ENCODE peak calls at places on chromosomes 2 and 18, in nine cellular contexts. One of them, this sample, is unnamed. For H3K4me1, the result is how much of the 10 kb centered on the place peaks cover.

GRCh38 chr2:20177556-20178403 is 47.1 kb downstream of the SDC1 start:
- DNase-seq in PC-3: no peak
- DNase-seq in iPS DF 6.9: no peak
- DNase-seq in fibroblast of lung: no peak
- DNase-seq in aorta: no peak
- DNase-seq in right cardiac atrium: no peak
- DNase-seq in A549: no peak
- DNase-seq in mesendoderm: no peak
- DNase-seq in prostate gland: no peak
- DNase-seq in this sample: no peak

GRCh38 chr2:216372761-216373291 is 543 bp upstream of the MARCHF4 start:
- DNase-seq in PC-3: peak
- DNase-seq in iPS DF 6.9: no peak
- DNase-seq in fibroblast of lung: peak
- DNase-seq in aorta: no peak
- DNase-seq in right cardiac atrium: no peak
- DNase-seq in A549: peak
- DNase-seq in mesendoderm: peak
- DNase-seq in prostate gland: no peak
- DNase-seq in this sample: no peak

GRCh38 chr2:233162770-233163169 is 88.7 kb upstream of the ATG16L1 start:
- DNase-seq in PC-3: no peak
- DNase-seq in iPS DF 6.9: no peak
- DNase-seq in fibroblast of lung: no peak
- DNase-seq in aorta: no peak
- DNase-seq in right cardiac atrium: no peak
- DNase-seq in A549: no peak
- DNase-seq in mesendoderm: no peak
- DNase-seq in prostate gland: no peak
- DNase-seq in this sample: no peak

GRCh38 chr2:119678021-119678656 is 862 bp upstream of the TMEM177 start:
- DNase-seq in PC-3: peak
- DNase-seq in iPS DF 6.9: no peak
- DNase-seq in fibroblast of lung: no peak
- DNase-seq in aorta: no peak
- DNase-seq in right cardiac atrium: no peak
- DNase-seq in A549: no peak
- DNase-seq in mesendoderm: no peak
- DNase-seq in prostate gland: no peak
- DNase-seq in this sample: peak

GRCh38 chr2:55425449-55425848 is 5.8 kb upstream of the CCDC88A start:
- DNase-seq in PC-3: peak
- DNase-seq in iPS DF 6.9: no peak
- DNase-seq in fibroblast of lung: peak
- DNase-seq in aorta: no peak
- DNase-seq in right cardiac atrium: no peak
- DNase-seq in A549: peak
- DNase-seq in mesendoderm: no peak
- DNase-seq in prostate gland: no peak
- DNase-seq in this sample: no peak

GRCh38 chr18:45328762-45329161 is 286.5 kb upstream of the SLC14A2 start:
- DNase-seq in PC-3: no peak
- DNase-seq in iPS DF 6.9: no peak
- DNase-seq in fibroblast of lung: no peak
- DNase-seq in aorta: no peak
- DNase-seq in right cardiac atrium: no peak
- DNase-seq in A549: no peak
- DNase-seq in mesendoderm: no peak
- DNase-seq in prostate gland: no peak
- DNase-seq in this sample: no peak

GRCh38 chr2:120783371-120783791 is 47.7 kb downstream of the GLI2 start:
- DNase-seq in PC-3: no peak
- DNase-seq in iPS DF 6.9: no peak
- DNase-seq in fibroblast of lung: peak
- DNase-seq in aorta: no peak
- DNase-seq in right cardiac atrium: no peak
- DNase-seq in A549: no peak
- DNase-seq in mesendoderm: no peak
- DNase-seq in prostate gland: peak
- DNase-seq in this sample: no peak

GRCh38 chr2:100742884-100743283 is 77.1 kb upstream of the NPAS2 start:
- DNase-seq in PC-3: no peak
- DNase-seq in iPS DF 6.9: no peak
- DNase-seq in fibroblast of lung: peak
- DNase-seq in aorta: no peak
- DNase-seq in right cardiac atrium: peak
- DNase-seq in A549: no peak
- DNase-seq in mesendoderm: no peak
- DNase-seq in prostate gland: no peak
- DNase-seq in this sample: no peak

GRCh38 chr2:152763651-152764050 is 45.2 kb downstream of the ARL6IP6 start:
- DNase-seq in PC-3: no peak
- DNase-seq in iPS DF 6.9: no peak
- DNase-seq in fibroblast of lung: no peak
- DNase-seq in aorta: no peak
- DNase-seq in right cardiac atrium: no peak
- DNase-seq in A549: no peak
- DNase-seq in mesendoderm: no peak
- DNase-seq in prostate gland: no peak
- DNase-seq in this sample: no peak

GRCh38 chr18:41818381-41819355 is 136.4 kb upstream of the PIK3C3 start:
- DNase-seq in PC-3: no peak
- DNase-seq in iPS DF 6.9: no peak
- DNase-seq in fibroblast of lung: no peak
- DNase-seq in aorta: no peak
- DNase-seq in right cardiac atrium: no peak
- DNase-seq in A549: no peak
- DNase-seq in mesendoderm: peak
- DNase-seq in prostate gland: no peak
- DNase-seq in this sample: no peak

GRCh38 chr2:5150871-5151270 is 541.3 kb upstream of the SOX11 start:
- DNase-seq in PC-3: no peak
- DNase-seq in iPS DF 6.9: no peak
- DNase-seq in fibroblast of lung: no peak
- DNase-seq in aorta: no peak
- DNase-seq in right cardiac atrium: no peak
- DNase-seq in A549: no peak
- DNase-seq in mesendoderm: no peak
- DNase-seq in prostate gland: no peak
- DNase-seq in this sample: no peak

GRCh38 chr2:98623657-98624056 is 15.3 kb downstream of the UNC50 start:
- DNase-seq in PC-3: no peak
- DNase-seq in iPS DF 6.9: no peak
- DNase-seq in fibroblast of lung: no peak
- DNase-seq in aorta: peak
- DNase-seq in right cardiac atrium: peak
- DNase-seq in A549: no peak
- DNase-seq in mesendoderm: no peak
- DNase-seq in prostate gland: no peak
- DNase-seq in this sample: no peak

GRCh38 chr2:125870264-125870663 is 785.7 kb upstream of the GYPC start:
- DNase-seq in PC-3: no peak
- DNase-seq in iPS DF 6.9: peak
- DNase-seq in fibroblast of lung: no peak
- DNase-seq in aorta: no peak
- DNase-seq in right cardiac atrium: no peak
- DNase-seq in A549: no peak
- DNase-seq in mesendoderm: no peak
- DNase-seq in prostate gland: no peak
- DNase-seq in this sample: no peak

GRCh38 chr18:63567276-63567675 is 19.9 kb upstream of the SERPINB13 start:
- DNase-seq in PC-3: no peak
- DNase-seq in iPS DF 6.9: no peak
- DNase-seq in fibroblast of lung: no peak
- DNase-seq in aorta: no peak
- DNase-seq in right cardiac atrium: no peak
- DNase-seq in A549: no peak
- DNase-seq in mesendoderm: no peak
- DNase-seq in prostate gland: no peak
- DNase-seq in this sample: no peak

GRCh38 chr2:68317971-68318685 is 1.6 kb downstream of the CNRIP1 start:
- DNase-seq in PC-3: no peak
- DNase-seq in iPS DF 6.9: no peak
- DNase-seq in fibroblast of lung: peak
- DNase-seq in aorta: no peak
- DNase-seq in right cardiac atrium: peak
- DNase-seq in A549: no peak
- DNase-seq in mesendoderm: no peak
- DNase-seq in prostate gland: no peak
- DNase-seq in this sample: no peak

GRCh38 chr18:13175754-13176210 is 42.8 kb upstream of the LDLRAD4 start:
- DNase-seq in PC-3: peak
- DNase-seq in iPS DF 6.9: no peak
- DNase-seq in fibroblast of lung: no peak
- DNase-seq in aorta: no peak
- DNase-seq in right cardiac atrium: no peak
- DNase-seq in A549: no peak
- DNase-seq in mesendoderm: no peak
- DNase-seq in prostate gland: no peak
- DNase-seq in this sample: no peak

GRCh38 chr2:237869357-237870102 is 10.1 kb downstream of the RAMP1 start:
- DNase-seq in PC-3: no peak
- DNase-seq in iPS DF 6.9: no peak
- DNase-seq in fibroblast of lung: no peak
- DNase-seq in aorta: no peak
- DNase-seq in right cardiac atrium: no peak
- DNase-seq in A549: no peak
- DNase-seq in mesendoderm: no peak
- DNase-seq in prostate gland: no peak
- DNase-seq in this sample: no peak

GRCh38 chr2:142868281-142868762 is 9.1 kb upstream of the KYNU start:
- DNase-seq in PC-3: peak
- DNase-seq in iPS DF 6.9: no peak
- DNase-seq in fibroblast of lung: no peak
- DNase-seq in aorta: peak
- DNase-seq in right cardiac atrium: peak
- DNase-seq in A549: no peak
- DNase-seq in mesendoderm: no peak
- DNase-seq in prostate gland: peak
- DNase-seq in this sample: peak

GRCh38 chr2:10810175-10811161 is 2.1 kb downstream of the PDIA6 start:
- DNase-seq in PC-3: peak
- DNase-seq in iPS DF 6.9: no peak
- DNase-seq in fibroblast of lung: peak
- DNase-seq in aorta: no peak
- DNase-seq in right cardiac atrium: no peak
- DNase-seq in A549: no peak
- DNase-seq in mesendoderm: no peak
- DNase-seq in prostate gland: no peak
- DNase-seq in this sample: no peak
- H3K4me1 ChIP-seq in PC-3: under half
- H3K4me1 ChIP-seq in iPS DF 6.9: under half
- H3K4me1 ChIP-seq in fibroblast of lung: under half
- H3K4me1 ChIP-seq in aorta: under half
- H3K4me1 ChIP-seq in right cardiac atrium: under half
- H3K4me1 ChIP-seq in A549: under half
- H3K4me1 ChIP-seq in mesendoderm: under half
- H3K4me1 ChIP-seq in prostate gland: under half
- H3K4me1 ChIP-seq in this sample: under half

GRCh38 chr2:85753525-85754312 is at the start of gene ATOH8:
- DNase-seq in PC-3: peak
- DNase-seq in iPS DF 6.9: no peak
- DNase-seq in fibroblast of lung: peak
- DNase-seq in aorta: peak
- DNase-seq in right cardiac atrium: peak
- DNase-seq in A549: no peak
- DNase-seq in mesendoderm: peak
- DNase-seq in prostate gland: peak
- DNase-seq in this sample: peak
- H3K4me1 ChIP-seq in PC-3: under half
- H3K4me1 ChIP-seq in iPS DF 6.9: under half
- H3K4me1 ChIP-seq in fibroblast of lung: under half
- H3K4me1 ChIP-seq in aorta: under half
- H3K4me1 ChIP-seq in right cardiac atrium: under half
- H3K4me1 ChIP-seq in A549: half or more
- H3K4me1 ChIP-seq in mesendoderm: under half
- H3K4me1 ChIP-seq in prostate gland: under half
- H3K4me1 ChIP-seq in this sample: under half

DNA sequence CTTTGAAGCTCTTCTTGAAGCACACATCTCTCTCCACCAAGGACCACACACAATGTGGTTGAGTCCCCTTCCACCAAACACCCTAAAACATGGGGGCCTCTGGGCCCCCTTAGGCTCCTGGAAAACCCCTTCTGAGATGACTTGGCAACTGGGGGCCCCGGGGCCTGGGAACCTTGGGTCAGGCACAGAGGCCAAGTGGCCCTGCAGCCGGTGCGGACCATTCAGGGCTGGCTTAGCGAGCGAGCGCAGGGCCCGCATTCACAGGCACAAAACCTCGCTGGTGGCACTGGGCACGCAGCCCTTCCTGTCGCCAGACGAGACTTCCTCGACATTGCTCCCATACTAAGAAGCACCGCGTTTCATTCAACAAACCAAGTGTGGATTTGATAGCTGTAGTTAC is 111.2 kb upstream of the ID2 start:
- DNase-seq in PC-3: no peak
- DNase-seq in iPS DF 6.9: no peak
- DNase-seq in fibroblast of lung: no peak
- DNase-seq in aorta: no peak
- DNase-seq in right cardiac atrium: no peak
- DNase-seq in A549: no peak
- DNase-seq in mesendoderm: no peak
- DNase-seq in prostate gland: no peak
- DNase-seq in this sample: no peak
- H3K4me1 ChIP-seq in PC-3: under half
- H3K4me1 ChIP-seq in iPS DF 6.9: under half
- H3K4me1 ChIP-seq in fibroblast of lung: under half
- H3K4me1 ChIP-seq in aorta: under half
- H3K4me1 ChIP-seq in right cardiac atrium: under half
- H3K4me1 ChIP-seq in A549: under half
- H3K4me1 ChIP-seq in mesendoderm: under half
- H3K4me1 ChIP-seq in prostate gland: under half
- H3K4me1 ChIP-seq in this sample: under half

GRCh38 chr2:71713581-71714580 is 260.5 kb downstream of the DYSF start:
- DNase-seq in PC-3: no peak
- DNase-seq in iPS DF 6.9: no peak
- DNase-seq in fibroblast of lung: peak
- DNase-seq in aorta: peak
- DNase-seq in right cardiac atrium: peak
- DNase-seq in A549: no peak
- DNase-seq in mesendoderm: no peak
- DNase-seq in prostate gland: no peak
- DNase-seq in this sample: no peak

GRCh38 chr2:71716697-71717624 is 263.6 kb downstream of the DYSF start:
- DNase-seq in PC-3: peak
- DNase-seq in iPS DF 6.9: no peak
- DNase-seq in fibroblast of lung: peak
- DNase-seq in aorta: peak
- DNase-seq in right cardiac atrium: peak
- DNase-seq in A549: no peak
- DNase-seq in mesendoderm: no peak
- DNase-seq in prostate gland: peak
- DNase-seq in this sample: peak

GRCh38 chr2:71715951-71716696 is 262.8 kb downstream of the DYSF start:
- DNase-seq in PC-3: no peak
- DNase-seq in iPS DF 6.9: no peak
- DNase-seq in fibroblast of lung: no peak
- DNase-seq in aorta: no peak
- DNase-seq in right cardiac atrium: no peak
- DNase-seq in A549: no peak
- DNase-seq in mesendoderm: no peak
- DNase-seq in prostate gland: no peak
- DNase-seq in this sample: no peak

GRCh38 chr2:71714601-71715240 is 261.4 kb downstream of the DYSF start:
- DNase-seq in PC-3: no peak
- DNase-seq in iPS DF 6.9: no peak
- DNase-seq in fibroblast of lung: no peak
- DNase-seq in aorta: no peak
- DNase-seq in right cardiac atrium: no peak
- DNase-seq in A549: no peak
- DNase-seq in mesendoderm: no peak
- DNase-seq in prostate gland: no peak
- DNase-seq in this sample: no peak

GRCh38 chr2:71715241-71715750 is 261.9 kb downstream of the DYSF start:
- DNase-seq in PC-3: no peak
- DNase-seq in iPS DF 6.9: no peak
- DNase-seq in fibroblast of lung: no peak
- DNase-seq in aorta: no peak
- DNase-seq in right cardiac atrium: no peak
- DNase-seq in A549: no peak
- DNase-seq in mesendoderm: no peak
- DNase-seq in prostate gland: no peak
- DNase-seq in this sample: no peak
- H3K4me1 ChIP-seq in PC-3: under half
- H3K4me1 ChIP-seq in iPS DF 6.9: under half
- H3K4me1 ChIP-seq in fibroblast of lung: under half
- H3K4me1 ChIP-seq in aorta: under half
- H3K4me1 ChIP-seq in right cardiac atrium: half or more
- H3K4me1 ChIP-seq in A549: under half
- H3K4me1 ChIP-seq in mesendoderm: under half
- H3K4me1 ChIP-seq in prostate gland: under half
- H3K4me1 ChIP-seq in this sample: under half